ENCODE peak calls at places on chromosomes 5 and 9, in four cellular contexts. H is transverse colon; W is CD8-positive, alpha-beta memory T cell; P is AG10803. U is an unnamed sample.

GRCh38 chr9:127392976-127393375 is 4.0 kb upstream of the SLC2A8 start:
- DNase-seq in H (no peak), P (no peak), W (no peak), U (no peak)

GRCh38 chr5:92561362-92562006 is 1019.5 kb downstream of the NR2F1-AS1 start:
- DNase-seq in W (no peak), P (no peak), H (no peak), U (no peak)

GRCh38 chr5:89043676-89044075 is 160.7 kb upstream of the MEF2C start:
- DNase-seq in H (no peak), W (no peak), P (no peak), U (no peak)

GRCh38 chr5:135977375-135977928 is 22.7 kb upstream of the LECT2 start:
- DNase-seq in H (peak; percentile 78), P (peak; percentile 77), W (peak; percentile 40), U (peak; percentile 20)

GRCh38 chr9:118529210-118529609 is 825.0 kb downstream of the TLR4 start:
- DNase-seq in H (no peak), P (peak; percentile 47), W (no peak), U (no peak)

GRCh38 chr9:85137606-85138150 is 468.1 kb downstream of the NTRK2 start:
- DNase-seq in H (no peak), W (no peak), P (no peak), U (no peak)

GRCh38 chr5:161230222-161230621 is 316.3 kb downstream of the GABRB2 start:
- DNase-seq in W (no peak), P (no peak), H (peak; percentile 43), U (no peak)

GRCh38 chr9:72038408-72038807 is 22.0 kb downstream of the C9orf57 start:
- DNase-seq in P (no peak), W (no peak), H (no peak), U (no peak)

GRCh38 chr5:172606156-172606785 is 34.8 kb upstream of the NEURL1B start:
- DNase-seq in W (no peak), H (no peak), P (no peak), U (no peak)

GRCh38 chr5:116881921-116882531 is 307.4 kb upstream of the SEMA6A start:
- DNase-seq in P (no peak), W (no peak), H (no peak), U (no peak)

U was measured in T-helper 1 cell.